ENCODE peak calls at places on chromosomes 11 and 22, in four cellular contexts. C is activated naive CD8-positive, alpha-beta T cell treated with anti-CD3 and anti-CD28 coated beads, Interleukin-2, amount 50 U/mL, for 24 hours; F is T-helper 17 cell; U is CD4-positive, CD25-positive, alpha-beta regulatory T cell. R is an unnamed sample.

GRCh38 chr11:14235701-14236100 is 123.3 kb downstream of the RRAS2 start:
- ATAC-seq in C (no peak), F (no peak), U (no peak), R (no peak)

GRCh38 chr11:10701982-10702381 is 8.4 kb upstream of the IRAG1 start:
- ATAC-seq in C (no peak), F (no peak), U (no peak), R (no peak)

GRCh38 chr22:43436536-43437267 is 24.9 kb downstream of the MPPED1 start:
- ATAC-seq in C (no peak), F (no peak), U (no peak), R (no peak)

GRCh38 chr11:73521621-73522020 is 76.3 kb downstream of the FAM168A start:
- ATAC-seq in C (peak), F (no peak), U (no peak), R (peak)

GRCh38 chr11:70628176-70628860 is 230.0 kb downstream of the CTTN start:
- ATAC-seq in C (no peak), F (no peak), U (no peak), R (no peak)

GRCh38 chr11:19895776-19896175 is 183.1 kb downstream of the NAV2 start:
- ATAC-seq in C (no peak), F (no peak), U (no peak), R (no peak)

GRCh38 chr11:125301301-125301700 is 136.8 kb downstream of the PKNOX2 start:
- ATAC-seq in C (no peak), F (no peak), U (no peak), R (no peak)

GRCh38 chr11:125903753-125904659 is at the start of gene DDX25:
- ATAC-seq in C (peak), F (peak), U (no peak), R (peak)

GRCh38 chr11:5938603-5938965 is 3.5 kb upstream of the OR56A3 start:
- ATAC-seq in C (no peak), F (no peak), U (no peak), R (no peak)

GRCh38 chr11:108253176-108253575 is 30.3 kb downstream of the ATM start:
- ATAC-seq in C (no peak), F (no peak), U (no peak), R (no peak)

GRCh38 chr11:9568854-9569587 is 4.4 kb upstream of the WEE1 start:
- ATAC-seq in C (no peak), F (peak), U (no peak), R (peak)

GRCh38 chr11:116948375-116948774 is 111.0 kb upstream of the APOA1 start:
- ATAC-seq in C (peak), F (peak), U (no peak), R (no peak)

GRCh38 chr11:70082829-70083228 is 4.7 kb downstream of the ANO1 start:
- ATAC-seq in C (no peak), F (no peak), U (no peak), R (no peak)

GRCh38 chr11:93350835-93351234 is 20.3 kb downstream of the DEUP1 start:
- ATAC-seq in C (no peak), F (no peak), U (no peak), R (no peak)

GRCh38 chr11:123213307-123213708 is 18.3 kb upstream of the CLMP start:
- ATAC-seq in C (no peak), F (no peak), U (no peak), R (no peak)

GRCh38 chr22:39738746-39739145 is 154.8 kb downstream of the ENTHD1 start:
- ATAC-seq in C (no peak), F (no peak), U (no peak), R (no peak)

GRCh38 chr22:38176170-38176741 is 5.4 kb downstream of the PLA2G6 start:
- ATAC-seq in C (peak), F (peak), U (no peak), R (no peak)

GRCh38 chr11:36037031-36037430 is 93.2 kb downstream of the LDLRAD3 start:
- ATAC-seq in C (no peak), F (no peak), U (no peak), R (peak)

GRCh38 chr11:131408011-131408640 is 37.7 kb downstream of the NTM start:
- ATAC-seq in C (no peak), F (no peak), U (no peak), R (no peak)

GRCh38 chr11:108959124-108959761 is 294.4 kb downstream of the DDX10 start:
- ATAC-seq in C (no peak), F (no peak), U (no peak), R (peak)

GRCh38 chr11:120579601-120580000 is 68.1 kb downstream of the GRIK4 start:
- ATAC-seq in C (peak), F (no peak), U (no peak), R (no peak)

GRCh38 chr11:70060611-70061293 is 17.4 kb upstream of the ANO1 start:
- ATAC-seq in C (no peak), F (no peak), U (no peak), R (no peak)

R was measured in SK-N-SH treated with all-trans-retinoic acid at 6 μM for 48 hours.